ENCODE peak calls at places on chromosomes 4 and X, in four cellular contexts. P is endodermal cell, B is heart left ventricle, Y is fibroblast of lung. R is an unnamed sample.

GRCh38 chr4:79855081-79855480 is 217.9 kb downstream of the ANTXR2 start:
- DNase-seq in B (no peak), Y (peak; percentile 72), P (no peak), R (no peak)

GRCh38 chrX:25226151-25226550 is 210.4 kb upstream of the ARX start:
- DNase-seq in Y (no peak), P (no peak), B (no peak), R (no peak)

GRCh38 chrX:2584216-2584615 is 83.4 kb upstream of the DHRSX start:
- DNase-seq in Y (no peak), P (peak; percentile 74), B (no peak), R (peak; percentile 81)

GRCh38 chr4:4217123-4217522 is 9.6 kb downstream of the OTOP1 start:
- DNase-seq in B (no peak), P (no peak), Y (no peak), R (no peak)

GRCh38 chrX:31266172-31267076 is 194.6 kb upstream of the FTHL17 start:
- DNase-seq in B (peak; percentile 78), Y (no peak), P (peak; percentile 79), R (peak; percentile 93)

GRCh38 chr4:83124079-83124780 is 9.7 kb upstream of the PLAC8 start:
- DNase-seq in P (no peak), B (no peak), Y (no peak), R (no peak)

GRCh38 chr4:140637836-140638235 is 69.1 kb upstream of the UCP1 start:
- DNase-seq in B (no peak), Y (peak; percentile 23), P (peak; percentile 81), R (peak; percentile 69)

GRCh38 chr4:57191523-57192034 is 81.4 kb upstream of the IGFBP7 start:
- DNase-seq in B (no peak), Y (peak; percentile 3), P (peak; percentile 80), R (peak; percentile 40)

GRCh38 chrX:40154229-40154852 is 56.6 kb upstream of the BCOR start:
- DNase-seq in Y (peak; percentile 53), P (peak; percentile 85), B (peak; percentile 66), R (peak; percentile 93)

GRCh38 chr4:15755321-15755750 is 22.8 kb upstream of the CD38 start:
- DNase-seq in Y (peak; percentile 69), B (no peak), P (no peak), R (no peak)

GRCh38 chrX:112669834-112670233 is 9.9 kb downstream of the LHFPL1 start:
- DNase-seq in B (no peak), P (no peak), Y (no peak), R (no peak)

GRCh38 chrX:151983186-151983585 is 8.7 kb upstream of the GABRE start:
- DNase-seq in Y (no peak), P (no peak), B (no peak), R (no peak)

GRCh38 chrX:19772306-19772705 is 115.1 kb downstream of the SH3KBP1 start:
- DNase-seq in Y (peak; percentile 50), B (no peak), P (no peak), R (no peak)

GRCh38 chrX:153925739-153926593 is at the start of gene ARHGAP4:
- DNase-seq in Y (no peak), P (no peak), B (no peak), R (peak; percentile 82)

GRCh38 chrX:43224496-43224895 is 431.6 kb upstream of the MAOA start:
- DNase-seq in B (no peak), P (no peak), Y (no peak), R (no peak)

GRCh38 chr4:37317104-37317643 is 72.6 kb downstream of the NWD2 start:
- DNase-seq in P (peak; percentile 56), B (no peak), Y (no peak), R (no peak)

GRCh38 chr4:22668301-22668700 is 24.4 kb upstream of the GBA3 start:
- DNase-seq in P (no peak), Y (peak; percentile 88), B (no peak), R (no peak)

GRCh38 chrX:54043084-54043483 is 1.2 kb downstream of the PHF8 start:
- DNase-seq in Y (no peak), B (no peak), P (no peak), R (no peak)

DNA sequence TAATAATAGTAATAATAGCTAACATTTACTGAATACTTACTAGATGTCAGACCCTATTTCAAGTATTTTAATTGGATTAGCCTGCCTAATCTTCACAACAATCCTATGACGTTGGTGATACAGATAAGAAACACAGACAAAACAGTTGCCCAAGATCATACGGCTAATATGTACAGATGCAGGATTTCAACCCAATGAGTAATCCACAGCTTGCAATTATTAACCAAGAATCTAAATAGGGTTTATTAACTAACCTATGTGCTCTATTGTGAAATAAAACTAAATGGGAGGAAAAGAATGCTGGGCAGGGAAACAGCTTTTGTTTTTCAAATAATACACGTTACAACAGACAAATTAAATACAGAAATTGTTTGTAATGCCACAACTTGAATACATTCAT is 23.4 kb downstream of the FBXO8 start:
- DNase-seq in Y (peak; percentile 93), B (no peak), P (no peak), R (no peak)
- H3K4me3 ChIP-seq in Y (no peak overlapping the region), B (no peak overlapping the region), P (no peak overlapping the region), R (no peak overlapping the region)

GRCh38 chr4:7140062-7140691 is 52.2 kb upstream of the SORCS2 start:
- DNase-seq in Y (no peak), B (peak; percentile 49), P (no peak), R (peak; percentile 35)

GRCh38 chr4:7139167-7139979 is 53.0 kb upstream of the SORCS2 start:
- DNase-seq in B (peak; percentile 42), Y (no peak), P (no peak), R (peak; percentile 47)

GRCh38 chr4:7140692-7141069 is 51.7 kb upstream of the SORCS2 start:
- DNase-seq in Y (no peak), B (peak; percentile 55), P (no peak), R (no peak)

GRCh38 chr4:7138223-7139166 is 53.8 kb upstream of the SORCS2 start:
- DNase-seq in Y (no peak), B (peak; percentile 42), P (no peak), R (no peak)

GRCh38 chr4:7141151-7141550 is 51.2 kb upstream of the SORCS2 start:
- DNase-seq in B (no peak), Y (no peak), P (no peak), R (no peak)
- H3K27me3 ChIP-seq in B (no peaks in the 10 kb centered on the region), Y (no peaks in the 10 kb centered on the region), P (no peaks in the 10 kb centered on the region), R (no peaks in the 10 kb centered on the region)

DNA sequence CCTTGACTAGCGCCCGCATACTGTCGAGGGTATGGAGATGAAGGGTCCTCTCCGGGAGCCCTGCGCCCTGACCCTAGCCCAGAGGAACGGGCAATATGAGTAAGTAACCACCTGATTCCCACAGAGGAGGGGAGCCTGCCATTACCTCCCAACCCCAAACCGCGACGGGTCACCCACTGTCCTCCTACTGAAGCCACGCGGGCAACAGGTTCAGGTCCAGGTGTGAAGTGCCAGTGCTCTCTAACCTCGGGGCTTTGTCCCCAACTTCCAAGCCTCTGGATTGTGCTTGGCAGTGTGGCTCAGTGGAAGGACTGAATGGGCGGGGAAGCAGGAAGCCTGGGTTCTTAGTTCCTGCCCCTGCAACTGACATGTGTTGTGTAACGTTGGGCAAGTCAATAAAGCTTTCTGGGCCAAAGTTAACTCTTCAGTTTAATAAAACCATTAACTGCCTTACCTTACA is 696 bp downstream of the OCRL start:
- DNase-seq in B (no peak), P (peak; percentile 64), Y (no peak), R (no peak)
- H3K36me3 ChIP-seq in B (peaks cover 3% of the 10 kb centered on the region), P (no peaks in the 10 kb centered on the region), Y (no peaks in the 10 kb centered on the region), R (peaks cover 3% of the 10 kb centered on the region)

GRCh38 chrX:66014084-66014483 is 25.8 kb downstream of the VSIG4 start:
- DNase-seq in B (no peak), P (no peak), Y (no peak), R (no peak)

GRCh38 chrX:66014560-66014959 is 25.3 kb downstream of the VSIG4 start:
- DNase-seq in P (no peak), Y (no peak), B (no peak), R (no peak)

GRCh38 chrX:66015152-66015827 is 24.6 kb downstream of the VSIG4 start:
- DNase-seq in B (no peak), Y (no peak), P (no peak), R (no peak)

GRCh38 chrX:66012094-66012534 is 27.8 kb downstream of the VSIG4 start:
- DNase-seq in Y (no peak), B (no peak), P (no peak), R (no peak)

DNA sequence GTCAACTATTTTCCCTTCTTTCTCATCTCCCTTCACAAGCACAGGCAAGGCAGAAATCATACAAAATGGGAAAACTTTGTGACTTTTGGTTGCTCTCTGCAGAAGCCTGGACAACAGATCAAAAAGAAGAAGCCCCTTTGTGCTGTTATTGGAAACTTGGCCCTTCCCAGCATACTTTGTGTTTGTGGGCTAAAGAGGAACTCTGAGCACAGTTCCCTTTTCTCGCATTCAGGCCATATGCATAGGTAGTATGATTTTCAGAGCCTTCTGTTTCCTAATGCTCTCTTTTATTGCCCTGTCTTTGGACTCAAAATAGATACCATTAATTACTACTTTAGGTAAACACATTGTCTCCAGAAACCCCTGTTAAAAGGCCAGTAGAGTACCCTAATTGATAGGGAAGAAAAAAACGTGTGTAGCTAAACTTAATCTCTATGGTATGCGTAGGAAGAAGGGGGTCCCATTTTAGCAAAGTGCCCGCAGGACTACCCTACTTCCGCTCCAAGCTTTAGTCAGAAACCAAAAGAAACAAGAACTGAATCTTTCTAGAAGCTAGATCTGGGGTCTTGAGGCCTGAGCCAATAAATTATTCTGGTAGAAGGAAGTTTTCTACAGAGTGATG is 26.6 kb downstream of the VSIG4 start:
- DNase-seq in Y (no peak), P (no peak), B (no peak), R (no peak)
- H3K4me3 ChIP-seq in Y (no peak overlapping the region), P (no peak overlapping the region), B (no peak overlapping the region), R (no peak overlapping the region)

DNA sequence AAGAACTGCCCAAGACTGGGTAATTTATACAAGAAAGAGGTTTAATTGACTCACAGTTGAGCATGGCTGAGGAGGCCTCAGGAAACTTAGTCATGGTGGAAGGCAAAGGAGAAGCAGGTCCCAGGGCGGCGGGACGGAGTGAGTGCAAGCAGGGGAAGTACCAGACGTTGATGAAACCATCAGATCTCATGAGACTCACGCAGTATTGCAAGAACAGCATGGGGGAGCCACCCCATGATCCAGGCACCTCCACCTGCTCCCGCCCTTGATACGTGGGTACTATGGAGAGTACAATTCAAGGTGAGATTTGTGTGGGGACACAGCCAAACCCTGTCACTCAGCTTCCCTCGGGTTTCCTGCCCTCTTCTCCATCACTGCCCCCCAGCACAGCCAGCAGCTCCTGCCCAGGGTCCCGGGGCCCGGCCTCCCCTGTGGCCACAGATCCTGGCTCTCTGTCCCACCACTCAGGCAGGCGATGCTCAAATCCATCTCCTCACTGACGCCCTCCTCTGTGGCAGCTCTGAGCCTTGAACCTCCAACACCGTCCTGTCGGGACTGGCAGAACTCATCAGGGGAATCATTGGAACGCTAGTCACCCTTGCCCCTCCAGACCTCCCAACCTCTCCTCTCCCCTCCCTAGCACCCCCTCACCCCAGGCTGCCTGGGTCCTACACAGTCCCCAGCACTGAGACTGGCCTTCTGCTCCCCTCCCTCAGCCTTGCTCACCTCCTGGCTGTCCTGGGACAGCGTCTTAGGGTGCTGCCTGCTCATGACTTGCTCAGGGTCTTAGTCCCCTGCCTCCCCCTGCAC is 37.6 kb downstream of the FGFRL1 start:
- DNase-seq in Y (no peak), B (no peak), P (peak; percentile 44), R (peak; percentile 52)
- H3K27me3 ChIP-seq in Y (peaks cover 19% of the 10 kb centered on the region), B (peaks cover 26% of the 10 kb centered on the region), P (peaks cover 96% of the 10 kb centered on the region), R (peaks cover 2% of the 10 kb centered on the region)

R was measured in H7.